ENCODE peak calls at places on chromosome 13, in five cellular contexts. One of them, this sample, is unnamed.

GRCh38 chr13:114056205-114057013 is 76.0 kb downstream of the RASA3 start:
- DNase-seq in bronchial epithelial cell: no peak
- DNase-seq in neural crest cell: no peak
- DNase-seq in SK-N-MC: no peak
- DNase-seq in cardiac muscle cell: no peak
- DNase-seq in this sample: no peak

GRCh38 chr13:110541526-110541920 is 20.0 kb downstream of the RAB20 start:
- DNase-seq in bronchial epithelial cell: peak
- DNase-seq in neural crest cell: no peak
- DNase-seq in SK-N-MC: no peak
- DNase-seq in cardiac muscle cell: peak
- DNase-seq in this sample: no peak

GRCh38 chr13:110616103-110617101 is 1.1 kb downstream of the NAXD start:
- DNase-seq in bronchial epithelial cell: peak
- DNase-seq in neural crest cell: no peak
- DNase-seq in SK-N-MC: no peak
- DNase-seq in cardiac muscle cell: no peak
- DNase-seq in this sample: no peak

GRCh38 chr13:27704681-27705080 is 83.0 kb downstream of the POLR1D start:
- DNase-seq in bronchial epithelial cell: no peak
- DNase-seq in neural crest cell: no peak
- DNase-seq in SK-N-MC: no peak
- DNase-seq in cardiac muscle cell: no peak
- DNase-seq in this sample: no peak

GRCh38 chr13:37621811-37622361 is 23.3 kb upstream of the POSTN start:
- DNase-seq in bronchial epithelial cell: no peak
- DNase-seq in neural crest cell: no peak
- DNase-seq in SK-N-MC: no peak
- DNase-seq in cardiac muscle cell: no peak
- DNase-seq in this sample: no peak

GRCh38 chr13:114212096-114212495 is 22.6 kb upstream of the CDC16 start:
- DNase-seq in bronchial epithelial cell: peak
- DNase-seq in neural crest cell: no peak
- DNase-seq in SK-N-MC: no peak
- DNase-seq in cardiac muscle cell: no peak
- DNase-seq in this sample: no peak

GRCh38 chr13:39037410-39037879 is 444 bp downstream of the PROSER1 start:
- DNase-seq in bronchial epithelial cell: no peak
- DNase-seq in neural crest cell: no peak
- DNase-seq in SK-N-MC: no peak
- DNase-seq in cardiac muscle cell: no peak
- DNase-seq in this sample: no peak

GRCh38 chr13:27079421-27079958 is 92.1 kb downstream of the USP12 start:
- DNase-seq in bronchial epithelial cell: no peak
- DNase-seq in neural crest cell: no peak
- DNase-seq in SK-N-MC: peak
- DNase-seq in cardiac muscle cell: peak
- DNase-seq in this sample: no peak

GRCh38 chr13:94020833-94021232 is 458.6 kb downstream of the DCT start:
- DNase-seq in bronchial epithelial cell: peak
- DNase-seq in neural crest cell: no peak
- DNase-seq in SK-N-MC: no peak
- DNase-seq in cardiac muscle cell: no peak
- DNase-seq in this sample: no peak

GRCh38 chr13:59493436-59493965 is 670.2 kb downstream of the DIAPH3 start:
- DNase-seq in bronchial epithelial cell: no peak
- DNase-seq in neural crest cell: no peak
- DNase-seq in SK-N-MC: no peak
- DNase-seq in cardiac muscle cell: no peak
- DNase-seq in this sample: no peak